ENCODE peak calls at places on chromosomes 6 and 20, in six cellular contexts. Z is psoas muscle; M is EL; N is MCF 10A; S is EH; K is stimulated activated CD4-positive, alpha-beta T cell treated with anti-CD3 and anti-CD28 coated beads, Interleukin-2, amount 100 ng/mL, for 24 hours. P is an unnamed sample.

GRCh38 chr6:169905041-169905807 is 153.8 kb downstream of the ERMARD start:
- DNase-seq in Z (no peak), M (peak), N (peak), S (no peak), K (no peak), P (peak)

GRCh38 chr6:83511901-83512681 is at the start of gene PRSS35:
- DNase-seq in Z (peak), M (peak), N (peak), S (peak), K (no peak), P (peak)

GRCh38 chr20:44637490-44638372 is 13.8 kb downstream of the ADA start:
- DNase-seq in Z (peak), M (no peak), N (no peak), S (no peak), K (no peak), P (no peak)

GRCh38 chr6:142856857-142857608 is 87.9 kb downstream of the HIVEP2 start:
- DNase-seq in Z (no peak), M (no peak), N (no peak), S (no peak), K (no peak), P (no peak)

GRCh38 chr6:33418690-33419291 is 884 bp upstream of the CUTA start:
- DNase-seq in Z (no peak), M (peak), N (no peak), S (no peak), K (peak), P (peak)

GRCh38 chr6:132399376-132400074 is 1.8 kb downstream of the MOXD1 start:
- DNase-seq in Z (no peak), M (peak), N (no peak), S (peak), K (no peak), P (peak)

GRCh38 chr6:170209354-170210025 is 81.4 kb downstream of the DLL1 start:
- DNase-seq in Z (no peak), M (no peak), N (no peak), S (no peak), K (peak), P (no peak)

GRCh38 chr6:91088515-91088914 is 501.6 kb upstream of the MAP3K7 start:
- DNase-seq in Z (no peak), M (no peak), N (no peak), S (no peak), K (no peak), P (no peak)

GRCh38 chr20:61846074-61846473 is 219.6 kb downstream of the TAF4 start:
- DNase-seq in Z (peak), M (no peak), N (no peak), S (no peak), K (no peak), P (no peak)

GRCh38 chr20:55881204-55881603 is 124.1 kb downstream of the CBLN4 start:
- DNase-seq in Z (no peak), M (no peak), N (no peak), S (no peak), K (no peak), P (no peak)

GRCh38 chr20:17442588-17442987 is 88.6 kb downstream of the BFSP1 start:
- DNase-seq in Z (no peak), M (no peak), N (peak), S (no peak), K (no peak), P (no peak)

GRCh38 chr20:42978184-42978974 is 211.3 kb downstream of the PTPRT start:
- DNase-seq in Z (no peak), M (no peak), N (no peak), S (no peak), K (no peak), P (no peak)

GRCh38 chr20:41149679-41150131 is 12.4 kb downstream of the PLCG1 start:
- DNase-seq in Z (peak), M (peak), N (peak), S (peak), K (no peak), P (peak)

GRCh38 chr20:38599410-38599882 is 2.2 kb upstream of the ARHGAP40 start:
- DNase-seq in Z (peak), M (peak), N (peak), S (no peak), K (no peak), P (no peak)

GRCh38 chr20:48308882-48309281 is 518.9 kb downstream of the PREX1 start:
- DNase-seq in Z (no peak), M (no peak), N (no peak), S (no peak), K (no peak), P (no peak)

GRCh38 chr20:60465439-60465838 is 507.2 kb downstream of the CDH26 start:
- DNase-seq in Z (no peak), M (no peak), N (no peak), S (no peak), K (no peak), P (no peak)

GRCh38 chr6:69090132-69090531 is 455.1 kb downstream of the ADGRB3 start:
- DNase-seq in Z (no peak), M (peak), N (no peak), S (peak), K (no peak), P (peak)

GRCh38 chr20:4898282-4898681 is 103.0 kb downstream of the SLC23A2 start:
- DNase-seq in Z (peak), M (peak), N (peak), S (peak), K (no peak), P (peak)